ENCODE peak calls at places on chromosome 16, in five cellular contexts. P is endodermal cell, Z is NCI-H510A, Y is cardiac fibroblast, O is left colon. J is an unnamed sample.

GRCh38 chr16:73058616-73059409 is 10.9 kb upstream of the ZFHX3 start:
- DNase-seq in Y (peak; percentile 71), P (peak; percentile 84), Z (no peak), O (no peak), J (peak; percentile 83)

GRCh38 chr16:28845173-28846079 is 722 bp downstream of the TUFM start:
- DNase-seq in Z (peak; percentile 35), O (peak; percentile 81), P (peak; percentile 64), Y (no peak), J (peak; percentile 69)

GRCh38 chr16:19589771-19590302 is 34.3 kb downstream of the VPS35L start:
- DNase-seq in P (no peak), Y (peak; percentile 94), O (no peak), Z (no peak), J (no peak)

GRCh38 chr16:4578961-4579530 is 22.9 kb downstream of the C16orf96 start:
- DNase-seq in P (peak; percentile 39), Z (peak; percentile 79), O (no peak), Y (no peak), J (peak; percentile 43)

GRCh38 chr16:1183235-1183907 is 30.5 kb downstream of the CACNA1H start:
- DNase-seq in O (peak; percentile 71), P (no peak), Y (peak; percentile 72), Z (no peak), J (peak; percentile 67)

GRCh38 chr16:17467923-17468540 is 2.7 kb downstream of the XYLT1 start:
- DNase-seq in Y (peak; percentile 65), O (peak; percentile 79), Z (peak; percentile 78), P (peak; percentile 91), J (peak; percentile 72)

GRCh38 chr16:85196976-85197375 is 84.7 kb upstream of the CIBAR2 start:
- DNase-seq in Z (no peak), P (no peak), O (no peak), Y (no peak), J (no peak)

GRCh38 chr16:57592591-57593003 is 35.8 kb upstream of the ADGRG1 start:
- DNase-seq in Z (no peak), P (no peak), Y (no peak), O (no peak), J (no peak)

GRCh38 chr16:57413301-57413730 is 8.7 kb downstream of the CCL17 start:
- DNase-seq in O (no peak), Z (no peak), Y (no peak), P (no peak), J (no peak)

GRCh38 chr16:48329138-48329537 is 56.1 kb downstream of the SIAH1 start:
- DNase-seq in Y (no peak), O (no peak), P (no peak), Z (no peak), J (no peak)

GRCh38 chr16:53827741-53828140 is 123.8 kb downstream of the FTO start:
- DNase-seq in Z (no peak), P (no peak), O (no peak), Y (peak; percentile 22), J (no peak)

GRCh38 chr16:30839523-30840227 is 52.7 kb upstream of the ZNF629 start:
- DNase-seq in Y (no peak), P (peak; percentile 72), Z (peak; percentile 16), O (peak; percentile 59), J (no peak)

J was measured in H7.